ENCODE peak calls at places on chromosomes 11 and 22, in eight cellular contexts. X is thoracic aorta, E is cardiac fibroblast, Y is spleen, L is body of pancreas, C is BJ, U is coronary artery, S is GM12865. Z is an unnamed sample.

GRCh38 chr11:120383518-120384155 is 47.4 kb downstream of the ARHGEF12 start:
- DNase-seq in X (no peak), E (no peak), Y (no peak), L (no peak), C (no peak), U (no peak), S (no peak), Z (no peak)

GRCh38 chr22:39717099-39717498 is 146.5 kb downstream of the CACNA1I start:
- DNase-seq in X (no peak), E (no peak), Y (no peak), L (no peak), C (no peak), U (no peak), S (no peak), Z (no peak)

GRCh38 chr11:62269654-62270278 is at the start of gene SCGB2A2:
- DNase-seq in X (no peak), E (no peak), Y (no peak), L (peak), C (no peak), U (no peak), S (no peak), Z (no peak)

GRCh38 chr22:48798281-48799226 is 1029.1 kb downstream of the BRD1 start:
- DNase-seq in X (no peak), E (no peak), Y (no peak), L (no peak), C (no peak), U (no peak), S (no peak), Z (no peak)

GRCh38 chr22:44345872-44346271 is 33.1 kb upstream of the SHISAL1 start:
- DNase-seq in X (no peak), E (no peak), Y (no peak), L (no peak), C (no peak), U (no peak), S (no peak), Z (no peak)

GRCh38 chr11:102223859-102224258 is 93.4 kb upstream of the BIRC3 start:
- DNase-seq in X (no peak), E (peak), Y (no peak), L (no peak), C (no peak), U (no peak), S (no peak), Z (no peak)

GRCh38 chr11:61870429-61871039 is 20.8 kb downstream of the FADS3 start:
- DNase-seq in X (no peak), E (peak), Y (no peak), L (no peak), C (no peak), U (no peak), S (no peak), Z (peak)

GRCh38 chr11:108872781-108873291 is 208.0 kb downstream of the DDX10 start:
- DNase-seq in X (no peak), E (no peak), Y (no peak), L (no peak), C (no peak), U (no peak), S (no peak), Z (no peak)

GRCh38 chr22:36327922-36328551 is 59.7 kb downstream of the MYH9 start:
- DNase-seq in X (peak), E (peak), Y (no peak), L (peak), C (no peak), U (peak), S (no peak), Z (no peak)

GRCh38 chr11:62353841-62354240 is 16.6 kb downstream of the ASRGL1 start:
- DNase-seq in X (no peak), E (no peak), Y (no peak), L (peak), C (no peak), U (no peak), S (no peak), Z (no peak)

GRCh38 chr11:65479184-65480145 is 19.4 kb upstream of the MALAT1 start:
- DNase-seq in X (peak), E (peak), Y (no peak), L (peak), C (peak), U (peak), S (no peak), Z (peak)

GRCh38 chr11:96134622-96135021 is 208.4 kb downstream of the MAML2 start:
- DNase-seq in X (no peak), E (peak), Y (no peak), L (no peak), C (no peak), U (no peak), S (no peak), Z (no peak)

GRCh38 chr11:70415176-70415575 is 16.8 kb downstream of the CTTN start:
- DNase-seq in X (no peak), E (peak), Y (no peak), L (no peak), C (peak), U (no peak), S (no peak), Z (no peak)

GRCh38 chr11:103906291-103906850 is 130.1 kb upstream of the DDI1 start:
- DNase-seq in X (no peak), E (no peak), Y (no peak), L (no peak), C (no peak), U (no peak), S (no peak), Z (no peak)

GRCh38 chr11:8832571-8833260 is 78.3 kb upstream of the AKIP1 start:
- DNase-seq in X (no peak), E (peak), Y (no peak), L (no peak), C (peak), U (no peak), S (peak), Z (no peak)

GRCh38 chr22:27987557-27987956 is 68.5 kb upstream of the PITPNB start:
- DNase-seq in X (no peak), E (peak), Y (no peak), L (no peak), C (peak), U (peak), S (no peak), Z (peak)

GRCh38 chr11:4642043-4642442 is 1.7 kb upstream of the OR51E1 start:
- DNase-seq in X (no peak), E (no peak), Y (no peak), L (no peak), C (no peak), U (no peak), S (no peak), Z (no peak)

DNA sequence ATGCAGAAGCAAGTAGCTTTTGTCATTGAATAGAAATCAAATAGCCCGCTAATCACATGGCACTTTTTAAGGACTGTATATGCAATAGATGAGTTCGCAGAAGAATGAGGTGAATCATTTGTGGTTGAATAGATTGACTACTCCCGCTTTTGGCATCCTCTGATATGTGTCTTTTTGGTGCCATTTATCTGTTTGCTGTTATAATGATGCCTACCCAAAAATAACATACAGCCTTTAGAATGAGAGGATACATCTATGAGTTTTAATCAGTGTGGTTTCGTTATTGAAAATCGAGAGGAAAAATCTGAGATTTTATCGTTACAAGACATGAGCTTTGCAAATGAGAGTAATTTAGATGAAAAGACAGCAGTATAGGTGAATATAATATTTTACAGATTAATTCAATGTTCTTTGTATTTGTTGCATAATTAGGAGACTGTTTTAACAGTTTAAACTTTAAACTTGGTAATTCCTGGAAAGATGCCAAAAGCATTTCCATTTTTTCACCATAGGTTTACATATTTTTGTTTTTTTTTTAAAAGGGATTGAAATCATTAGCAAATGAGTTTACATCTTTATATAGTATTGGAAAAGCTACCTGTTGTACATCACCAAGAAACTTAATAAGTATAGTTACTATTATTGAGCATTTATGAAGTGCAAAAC is 1.8 kb downstream of the PDE3B start:
- DNase-seq in X (no peak), E (peak), Y (no peak), L (no peak), C (no peak), U (no peak), S (peak), Z (no peak)
- H3K4me3 ChIP-seq in X (peak), E (peak), Y (peak), L (peak), C (no peak), U (peak), S (peak), Z (peak)

GRCh38 chr11:72821221-72821919 is 7.2 kb downstream of the ATG16L2 start:
- DNase-seq in X (no peak), E (no peak), Y (no peak), L (peak), C (no peak), U (no peak), S (peak), Z (no peak)
- H3K4me3 ChIP-seq in X (peak), E (peak), Y (peak), L (no peak), C (peak), U (peak), S (no peak), Z (peak)

GRCh38 chr11:47268448-47269001 is 1.4 kb upstream of the MADD start:
- DNase-seq in X (no peak), E (no peak), Y (peak), L (no peak), C (no peak), U (no peak), S (no peak), Z (no peak)
- H3K4me3 ChIP-seq in X (peak), E (no peak), Y (peak), L (no peak), C (no peak), U (peak), S (peak), Z (peak)

DNA sequence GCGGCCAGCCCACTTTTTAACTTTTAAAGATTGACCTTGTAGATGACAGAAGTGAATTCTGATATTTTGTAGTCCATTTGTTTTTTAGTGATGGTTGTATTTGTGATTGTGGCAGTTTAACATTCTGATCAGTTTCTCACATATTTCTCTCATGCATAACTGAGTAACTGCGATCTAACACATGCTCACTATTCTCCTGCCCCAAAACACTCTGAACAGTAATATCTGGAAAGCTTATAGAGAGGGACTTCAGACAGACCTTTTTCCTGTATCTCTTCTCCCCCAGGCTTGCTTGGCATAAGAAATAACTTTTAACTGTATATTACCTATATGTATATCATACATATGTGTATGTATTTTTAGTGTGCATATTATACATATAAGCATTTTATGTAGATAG is 37.3 kb upstream of the MYO18B start:
- DNase-seq in X (no peak), E (no peak), Y (no peak), L (no peak), C (no peak), U (no peak), S (peak), Z (no peak)
- H3K4me3 ChIP-seq in X (no peak), E (no peak), Y (no peak), L (no peak), C (no peak), U (no peak), S (no peak), Z (no peak)

GRCh38 chr11:64090811-64091516 is 55.2 kb downstream of the FLRT1 start:
- DNase-seq in X (no peak), E (peak), Y (no peak), L (no peak), C (no peak), U (no peak), S (no peak), Z (no peak)

GRCh38 chr11:64089027-64089360 is 53.3 kb downstream of the FLRT1 start:
- DNase-seq in X (no peak), E (no peak), Y (no peak), L (no peak), C (no peak), U (no peak), S (no peak), Z (no peak)

GRCh38 chr11:64088159-64089026 is 52.7 kb downstream of the FLRT1 start:
- DNase-seq in X (no peak), E (no peak), Y (no peak), L (no peak), C (no peak), U (no peak), S (no peak), Z (no peak)

GRCh38 chr11:64089493-64089892 is 53.8 kb downstream of the FLRT1 start:
- DNase-seq in X (no peak), E (no peak), Y (no peak), L (no peak), C (no peak), U (no peak), S (no peak), Z (no peak)

GRCh38 chr11:64089915-64090810 is 54.4 kb downstream of the FLRT1 start:
- DNase-seq in X (no peak), E (no peak), Y (no peak), L (no peak), C (no peak), U (no peak), S (no peak), Z (no peak)
- H3K4me3 ChIP-seq in X (no peak), E (no peak), Y (no peak), L (no peak), C (no peak), U (no peak), S (no peak), Z (no peak)

DNA sequence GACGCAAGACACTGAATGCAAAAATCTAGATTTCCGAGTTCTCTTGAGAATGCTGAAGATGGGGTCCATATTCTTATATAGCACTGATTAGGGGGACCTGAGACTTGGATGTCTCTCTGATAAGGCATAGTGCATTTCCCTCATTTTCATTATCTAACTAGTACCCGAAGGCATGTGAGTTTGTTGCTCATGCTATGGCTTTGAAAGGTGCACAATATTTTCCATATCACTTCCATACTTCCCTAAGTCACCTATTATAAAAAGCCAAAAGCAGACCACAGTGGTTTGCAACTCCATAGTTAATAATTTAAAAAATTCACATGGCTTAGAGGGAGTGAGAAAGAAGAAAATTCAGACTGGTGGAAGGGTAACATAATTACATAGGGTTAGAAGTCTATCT is 1.7 kb downstream of the BTBD10 start:
- DNase-seq in X (no peak), E (no peak), Y (no peak), L (no peak), C (no peak), U (no peak), S (no peak), Z (no peak)
- H3K4me3 ChIP-seq in X (no peak), E (no peak), Y (no peak), L (no peak), C (no peak), U (no peak), S (no peak), Z (no peak)

DNA sequence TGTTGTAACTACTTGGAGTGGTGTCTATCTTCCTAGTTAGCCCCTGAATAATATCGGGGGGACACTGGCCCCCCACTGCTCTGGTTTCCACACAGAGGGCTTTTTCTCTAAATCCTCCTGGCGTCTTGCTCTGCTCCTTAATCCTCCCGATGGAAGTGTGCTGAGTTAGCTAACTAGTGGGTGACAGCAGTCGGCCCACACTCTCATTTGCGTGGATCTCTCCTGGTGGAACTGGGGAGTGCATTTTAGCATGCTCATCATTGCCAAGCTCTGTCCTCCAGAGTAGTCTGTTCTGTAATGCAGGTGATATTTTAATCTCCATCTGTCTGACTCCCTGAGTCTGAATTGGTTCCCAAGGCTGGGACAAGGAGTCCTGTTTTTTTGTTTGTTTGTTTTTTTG is 46.1 kb upstream of the RASSF10 start:
- DNase-seq in X (no peak), E (no peak), Y (no peak), L (no peak), C (no peak), U (no peak), S (no peak), Z (no peak)
- H3K4me3 ChIP-seq in X (no peak), E (no peak), Y (no peak), L (no peak), C (no peak), U (no peak), S (no peak), Z (no peak)

DNA sequence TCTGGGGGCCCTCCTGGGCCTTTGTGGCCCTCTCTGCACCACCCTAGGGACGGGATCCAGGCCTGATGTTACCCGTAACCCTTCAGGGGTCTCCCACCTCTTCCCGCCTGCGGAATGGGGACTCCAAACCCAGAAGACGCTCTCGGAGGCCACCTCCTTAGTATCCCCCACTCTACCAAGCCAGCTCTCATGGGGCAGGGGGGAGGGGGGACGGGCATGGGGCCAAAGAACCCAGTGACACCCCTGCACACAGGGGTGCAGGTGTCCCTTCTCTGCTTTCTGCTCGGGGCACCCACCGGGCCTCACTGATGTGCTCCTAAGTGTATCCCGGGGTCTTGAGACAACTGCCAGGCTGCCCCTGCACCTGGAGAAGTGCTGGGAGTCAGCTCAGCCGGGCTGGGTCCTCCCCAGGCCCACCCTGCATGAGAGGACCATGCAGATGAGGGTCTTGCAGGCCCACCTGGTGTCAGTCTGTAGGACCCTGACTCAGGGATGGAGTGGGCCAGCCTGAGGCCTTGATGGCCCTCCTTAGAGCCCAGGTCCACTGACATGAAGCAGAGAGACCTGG is 176.9 kb downstream of the IGLL1 start:
- DNase-seq in X (no peak), E (no peak), Y (peak), L (no peak), C (no peak), U (no peak), S (no peak), Z (no peak)
- H3K4me3 ChIP-seq in X (no peak), E (no peak), Y (peak), L (no peak), C (no peak), U (no peak), S (no peak), Z (no peak)

DNA sequence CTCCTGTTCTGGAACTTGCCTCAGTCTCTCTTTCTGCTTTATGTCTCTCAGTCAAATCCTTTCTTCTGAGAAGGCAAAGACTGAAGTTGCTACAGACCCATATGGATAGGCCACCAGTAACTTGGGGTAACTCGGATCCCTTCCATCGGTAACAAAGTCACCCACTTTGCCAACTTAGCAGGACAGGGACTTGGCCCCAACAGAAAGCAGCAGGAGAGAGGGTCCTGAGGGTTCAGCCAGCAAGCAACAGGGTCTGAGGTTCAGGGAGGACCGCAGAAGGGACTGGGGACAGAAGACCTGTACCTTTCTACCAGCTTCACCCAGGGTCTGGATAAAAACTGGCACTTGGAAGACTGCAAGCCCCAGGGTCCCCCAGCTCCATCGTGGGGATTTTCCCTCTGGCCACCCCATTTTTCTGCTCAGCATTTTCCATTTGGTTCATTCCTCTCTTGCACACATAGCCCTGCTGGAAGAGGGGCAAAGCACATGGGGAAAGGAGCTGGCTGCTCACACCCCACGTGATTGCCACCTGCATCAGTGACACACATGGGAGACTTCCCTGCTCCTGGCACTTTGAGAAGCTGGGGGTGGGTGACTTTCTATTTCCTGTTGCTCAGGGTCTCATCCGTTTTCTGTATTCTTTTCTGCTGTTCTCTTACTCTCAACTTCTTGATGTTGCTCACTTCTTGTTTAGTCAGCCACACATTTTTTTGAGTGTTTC is 34.6 kb upstream of the GNAZ start:
- DNase-seq in X (no peak), E (no peak), Y (peak), L (no peak), C (no peak), U (no peak), S (peak), Z (no peak)
- H3K4me3 ChIP-seq in X (no peak), E (no peak), Y (no peak), L (no peak), C (no peak), U (no peak), S (no peak), Z (no peak)